ENCODE peak calls at places on chromosomes 5 and 9, in four cellular contexts. One of them, this sample, is unnamed.

GRCh38 chr9:77092536-77092935 is 73.1 kb downstream of the FOXB2 start:
- DNase-seq in heart right ventricle: no peak
- DNase-seq in neural crest cell: no peak
- DNase-seq in suprapubic skin: no peak
- DNase-seq in this sample: no peak

GRCh38 chr5:96927008-96927407 is 8.9 kb upstream of the LNPEP start:
- DNase-seq in heart right ventricle: no peak
- DNase-seq in neural crest cell: no peak
- DNase-seq in suprapubic skin: no peak
- DNase-seq in this sample: no peak

GRCh38 chr5:168712280-168712924 is 133.2 kb upstream of the PANK3 start:
- DNase-seq in heart right ventricle: no peak
- DNase-seq in neural crest cell: no peak
- DNase-seq in suprapubic skin: peak
- DNase-seq in this sample: peak

GRCh38 chr5:134510970-134511795 is 14.3 kb upstream of the JADE2 start:
- DNase-seq in heart right ventricle: no peak
- DNase-seq in neural crest cell: no peak
- DNase-seq in suprapubic skin: no peak
- DNase-seq in this sample: no peak

GRCh38 chr9:34560574-34561229 is 28.8 kb downstream of the CNTFR start:
- DNase-seq in heart right ventricle: peak
- DNase-seq in neural crest cell: no peak
- DNase-seq in suprapubic skin: no peak
- DNase-seq in this sample: no peak

GRCh38 chr5:124932791-124933600 is 186.6 kb upstream of the ZNF608 start:
- DNase-seq in heart right ventricle: no peak
- DNase-seq in neural crest cell: no peak
- DNase-seq in suprapubic skin: no peak
- DNase-seq in this sample: peak

GRCh38 chr9:88578486-88579362 is 43.7 kb downstream of the NXNL2 start:
- DNase-seq in heart right ventricle: peak
- DNase-seq in neural crest cell: peak
- DNase-seq in suprapubic skin: peak
- DNase-seq in this sample: peak

GRCh38 chr9:133210609-133211008 is 1.6 kb upstream of the OBP2B start:
- DNase-seq in heart right ventricle: no peak
- DNase-seq in neural crest cell: no peak
- DNase-seq in suprapubic skin: no peak
- DNase-seq in this sample: no peak

GRCh38 chr5:160438316-160439204 is 16.9 kb downstream of the PTTG1 start:
- DNase-seq in heart right ventricle: no peak
- DNase-seq in neural crest cell: peak
- DNase-seq in suprapubic skin: no peak
- DNase-seq in this sample: no peak

GRCh38 chr5:189486-189885 is 1.8 kb upstream of the LRRC14B start:
- DNase-seq in heart right ventricle: no peak
- DNase-seq in neural crest cell: no peak
- DNase-seq in suprapubic skin: peak
- DNase-seq in this sample: no peak

GRCh38 chr5:17785774-17786173 is 151.5 kb downstream of the TAF11L14 start:
- DNase-seq in heart right ventricle: no peak
- DNase-seq in neural crest cell: no peak
- DNase-seq in suprapubic skin: no peak
- DNase-seq in this sample: no peak

GRCh38 chr5:44536650-44537260 is 147.5 kb upstream of the FGF10 start:
- DNase-seq in heart right ventricle: no peak
- DNase-seq in neural crest cell: peak
- DNase-seq in suprapubic skin: no peak
- DNase-seq in this sample: no peak

GRCh38 chr9:33106372-33106771 is 29.9 kb upstream of the SMU1 start:
- DNase-seq in heart right ventricle: no peak
- DNase-seq in neural crest cell: no peak
- DNase-seq in suprapubic skin: no peak
- DNase-seq in this sample: peak

GRCh38 chr5:159593518-159594073 is 263.3 kb upstream of the IL12B start:
- DNase-seq in heart right ventricle: no peak
- DNase-seq in neural crest cell: no peak
- DNase-seq in suprapubic skin: no peak
- DNase-seq in this sample: no peak

GRCh38 chr5:153476767-153477166 is 13.7 kb upstream of the GRIA1 start:
- DNase-seq in heart right ventricle: no peak
- DNase-seq in neural crest cell: no peak
- DNase-seq in suprapubic skin: no peak
- DNase-seq in this sample: no peak

GRCh38 chr9:119284587-119285337 is 84.5 kb downstream of the BRINP1 start:
- DNase-seq in heart right ventricle: no peak
- DNase-seq in neural crest cell: no peak
- DNase-seq in suprapubic skin: no peak
- DNase-seq in this sample: no peak

GRCh38 chr9:129336601-129337286 is 158.7 kb upstream of the IER5L start:
- DNase-seq in heart right ventricle: no peak
- DNase-seq in neural crest cell: no peak
- DNase-seq in suprapubic skin: no peak
- DNase-seq in this sample: peak

GRCh38 chr5:122295138-122295537 is 16.9 kb upstream of the SNCAIP start:
- DNase-seq in heart right ventricle: no peak
- DNase-seq in neural crest cell: no peak
- DNase-seq in suprapubic skin: no peak
- DNase-seq in this sample: no peak

DNA sequence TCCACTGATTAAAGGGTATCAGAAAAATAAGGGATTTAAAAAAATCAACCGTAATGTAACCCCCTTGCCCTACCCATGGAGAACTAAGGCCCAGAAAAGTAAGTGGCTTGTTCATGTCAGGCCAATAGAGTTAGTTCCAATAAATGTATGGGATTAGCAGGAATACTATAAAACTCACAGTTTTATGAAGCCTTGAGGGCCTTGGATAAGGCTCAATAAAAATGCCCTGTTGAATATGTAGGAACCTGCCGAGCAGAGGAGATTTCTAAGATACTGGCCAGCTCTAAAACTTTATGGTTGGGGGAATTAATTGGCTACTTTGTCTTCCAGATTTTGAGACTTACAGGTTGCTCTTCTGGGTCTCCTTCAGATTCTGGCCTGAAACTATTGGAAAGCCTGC is 231.0 kb downstream of the GLIS3 start:
- DNase-seq in heart right ventricle: no peak
- DNase-seq in neural crest cell: no peak
- DNase-seq in suprapubic skin: no peak
- DNase-seq in this sample: no peak
- TF ChIP-seq CTCF in heart right ventricle: no peak
- TF ChIP-seq CTCF in neural crest cell: no peak
- TF ChIP-seq CTCF in suprapubic skin: no peak
- TF ChIP-seq CTCF in this sample: no peak

GRCh38 chr5:58117491-58117890 is 342.4 kb downstream of the PLK2 start:
- DNase-seq in heart right ventricle: no peak
- DNase-seq in neural crest cell: no peak
- DNase-seq in suprapubic skin: no peak
- DNase-seq in this sample: no peak
- TF ChIP-seq CTCF in heart right ventricle: no peak
- TF ChIP-seq CTCF in neural crest cell: no peak
- TF ChIP-seq CTCF in suprapubic skin: no peak
- TF ChIP-seq CTCF in this sample: no peak

GRCh38 chr9:93702261-93702660 is 125.9 kb downstream of the PHF2 start:
- DNase-seq in heart right ventricle: no peak
- DNase-seq in neural crest cell: no peak
- DNase-seq in suprapubic skin: no peak
- DNase-seq in this sample: peak
- TF ChIP-seq CTCF in heart right ventricle: no peak
- TF ChIP-seq CTCF in neural crest cell: no peak
- TF ChIP-seq CTCF in suprapubic skin: no peak
- TF ChIP-seq CTCF in this sample: no peak

GRCh38 chr5:177546262-177546741 is 8.1 kb downstream of the FAM193B start:
- DNase-seq in heart right ventricle: peak
- DNase-seq in neural crest cell: no peak
- DNase-seq in suprapubic skin: no peak
- DNase-seq in this sample: peak
- TF ChIP-seq CTCF in heart right ventricle: no peak
- TF ChIP-seq CTCF in neural crest cell: no peak
- TF ChIP-seq CTCF in suprapubic skin: no peak
- TF ChIP-seq CTCF in this sample: no peak

GRCh38 chr9:71115448-71115975 is 5.9 kb downstream of the TRPM3 start:
- DNase-seq in heart right ventricle: no peak
- DNase-seq in neural crest cell: no peak
- DNase-seq in suprapubic skin: no peak
- DNase-seq in this sample: no peak

GRCh38 chr9:71120439-71121247 is 778 bp downstream of the TRPM3 start:
- DNase-seq in heart right ventricle: no peak
- DNase-seq in neural crest cell: no peak
- DNase-seq in suprapubic skin: no peak
- DNase-seq in this sample: no peak

GRCh38 chr9:71121275-71122168 is at the start of gene TRPM3:
- DNase-seq in heart right ventricle: no peak
- DNase-seq in neural crest cell: peak
- DNase-seq in suprapubic skin: no peak
- DNase-seq in this sample: no peak

DNA sequence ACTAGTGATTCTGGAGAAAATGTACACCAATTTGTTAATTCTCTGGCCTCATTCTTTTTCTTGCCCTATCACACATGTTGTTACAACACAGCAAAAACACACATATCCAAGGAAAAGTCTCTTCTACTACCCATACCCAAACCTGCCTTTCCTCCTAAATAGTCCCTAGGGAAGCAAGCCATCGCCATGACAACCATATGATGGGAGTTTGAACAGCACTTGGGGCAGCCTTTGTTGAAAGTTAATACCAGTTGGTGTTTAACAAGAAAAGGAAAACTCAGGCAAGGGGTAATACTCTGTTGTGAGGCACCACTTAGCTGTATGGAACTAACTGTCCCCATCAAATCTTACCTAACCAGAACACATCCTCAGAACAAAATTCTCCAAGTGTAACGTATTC is 1.7 kb downstream of the TRPM3 start:
- DNase-seq in heart right ventricle: no peak
- DNase-seq in neural crest cell: no peak
- DNase-seq in suprapubic skin: no peak
- DNase-seq in this sample: no peak
- TF ChIP-seq CTCF in heart right ventricle: no peak
- TF ChIP-seq CTCF in neural crest cell: no peak
- TF ChIP-seq CTCF in suprapubic skin: no peak
- TF ChIP-seq CTCF in this sample: no peak

GRCh38 chr9:69173891-69174644 is at the start of gene TJP2:
- DNase-seq in heart right ventricle: peak
- DNase-seq in neural crest cell: peak
- DNase-seq in suprapubic skin: peak
- DNase-seq in this sample: peak
- TF ChIP-seq CTCF in heart right ventricle: no peak
- TF ChIP-seq CTCF in neural crest cell: no peak
- TF ChIP-seq CTCF in suprapubic skin: no peak
- TF ChIP-seq CTCF in this sample: no peak

DNA sequence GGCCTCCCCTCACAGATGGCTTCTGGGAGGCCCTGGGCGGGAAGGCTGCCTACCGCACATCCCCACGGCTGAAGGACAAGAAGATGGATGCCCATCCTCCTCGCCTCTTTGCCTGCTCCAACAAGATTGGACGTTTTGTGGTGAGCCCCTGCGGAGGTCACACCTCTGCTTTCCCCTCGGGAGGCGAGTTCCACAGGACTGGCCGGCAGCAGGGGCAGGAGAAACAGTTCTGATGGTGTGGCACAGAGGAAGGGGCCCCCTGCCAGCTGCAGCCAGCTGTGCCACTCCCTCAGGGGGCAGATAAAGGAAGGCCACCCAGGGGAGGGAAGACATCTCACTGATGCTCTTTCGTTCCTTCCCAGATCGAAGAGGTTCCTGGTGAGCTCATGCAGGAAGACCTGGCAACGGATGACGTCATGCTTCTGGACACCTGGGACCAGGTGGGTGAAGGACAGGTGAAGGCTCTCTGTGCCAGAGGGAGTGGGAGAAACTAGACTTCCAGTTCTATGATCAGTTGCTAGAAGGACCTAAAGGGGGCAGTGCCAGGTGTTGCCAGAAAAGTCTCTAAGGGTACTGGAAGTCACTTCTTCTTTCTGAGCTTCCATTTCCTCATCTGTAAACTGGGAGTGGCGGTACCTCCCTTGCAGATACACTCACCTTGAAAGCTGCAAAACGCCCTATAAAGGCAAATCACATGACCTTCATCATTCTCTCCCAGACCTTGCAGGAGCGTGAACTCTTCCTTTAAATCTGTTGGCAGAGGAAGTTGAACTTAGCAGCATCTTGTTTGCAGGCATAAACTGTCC is 41.0 kb downstream of the STOM start:
- DNase-seq in heart right ventricle: no peak
- DNase-seq in neural crest cell: no peak
- DNase-seq in suprapubic skin: no peak
- DNase-seq in this sample: no peak
- TF ChIP-seq CTCF in heart right ventricle: no peak
- TF ChIP-seq CTCF in neural crest cell: no peak
- TF ChIP-seq CTCF in suprapubic skin: no peak
- TF ChIP-seq CTCF in this sample: no peak

This sample was measured in lower leg skin.